ENCODE peak calls at places on chromosomes 13 and 19, in six cellular contexts. M is adrenal gland, P is IMR-90, D is tibial nerve, S is stomach, V is body of pancreas. R is an unnamed sample.
A peak's percentile ranks its signal among the peaks of the same experiment; 100 is the strongest.

GRCh38 chr13:96397807-96398206 is 307.9 kb downstream of the HS6ST3 start:
- DNase-seq in P (no peak), V (no peak), D (no peak), M (no peak), S (no peak), R (no peak)

GRCh38 chr13:73173160-73173905 is 114.5 kb downstream of the KLF5 start:
- DNase-seq in S (no peak), P (no peak), D (no peak), M (no peak), V (no peak), R (no peak)

GRCh38 chr13:52003551-52003950 is 7.7 kb downstream of the ATP7B start:
- DNase-seq in S (no peak), D (no peak), V (peak; percentile 16), P (no peak), M (no peak), R (no peak)

GRCh38 chr19:42352216-42352892 is 26.9 kb downstream of the MEGF8 start:
- DNase-seq in S (no peak), M (no peak), D (no peak), V (no peak), P (peak; percentile 8), R (no peak)

GRCh38 chr13:90070362-90070761 is 1277.1 kb upstream of the MIR17HG start:
- DNase-seq in D (no peak), V (no peak), M (no peak), S (no peak), P (no peak), R (no peak)

GRCh38 chr19:998064-998463 is 2.2 kb upstream of the GRIN3B start:
- DNase-seq in V (no peak), S (no peak), D (no peak), M (no peak), P (no peak), R (no peak)

GRCh38 chr13:27921421-27921960 is 1.7 kb downstream of the PDX1 start:
- DNase-seq in V (no peak), S (no peak), D (no peak), M (no peak), P (no peak), R (no peak)

GRCh38 chr13:51007216-51007615 is 97.6 kb downstream of the RNASEH2B start:
- DNase-seq in P (no peak), M (no peak), V (no peak), S (no peak), D (no peak), R (no peak)

GRCh38 chr19:49851456-49852259 is 699 bp downstream of the PTOV1 start:
- DNase-seq in S (no peak), P (no peak), M (peak; percentile 56), D (no peak), V (peak; percentile 59), R (no peak)

GRCh38 chr19:16117594-16118033 is 5.9 kb downstream of the RAB8A start:
- DNase-seq in V (no peak), P (no peak), D (no peak), S (no peak), M (no peak), R (no peak)

GRCh38 chr13:43816401-43816889 is 29.7 kb upstream of the ENOX1 start:
- DNase-seq in M (no peak), S (no peak), D (no peak), V (no peak), P (no peak), R (no peak)

GRCh38 chr13:60134376-60134775 is 29.4 kb downstream of the DIAPH3 start:
- DNase-seq in S (no peak), D (no peak), P (no peak), M (no peak), V (no peak), R (no peak)

GRCh38 chr13:85693889-85694511 is 105.2 kb downstream of the SLITRK6 start:
- DNase-seq in M (no peak), P (peak; percentile 44), V (no peak), D (no peak), S (no peak), R (peak; percentile 3)

GRCh38 chr19:40740747-40741146 is 9.5 kb downstream of the ACTMAP start:
- DNase-seq in P (no peak), D (peak; percentile 81), S (no peak), M (no peak), V (no peak), R (no peak)

DNA sequence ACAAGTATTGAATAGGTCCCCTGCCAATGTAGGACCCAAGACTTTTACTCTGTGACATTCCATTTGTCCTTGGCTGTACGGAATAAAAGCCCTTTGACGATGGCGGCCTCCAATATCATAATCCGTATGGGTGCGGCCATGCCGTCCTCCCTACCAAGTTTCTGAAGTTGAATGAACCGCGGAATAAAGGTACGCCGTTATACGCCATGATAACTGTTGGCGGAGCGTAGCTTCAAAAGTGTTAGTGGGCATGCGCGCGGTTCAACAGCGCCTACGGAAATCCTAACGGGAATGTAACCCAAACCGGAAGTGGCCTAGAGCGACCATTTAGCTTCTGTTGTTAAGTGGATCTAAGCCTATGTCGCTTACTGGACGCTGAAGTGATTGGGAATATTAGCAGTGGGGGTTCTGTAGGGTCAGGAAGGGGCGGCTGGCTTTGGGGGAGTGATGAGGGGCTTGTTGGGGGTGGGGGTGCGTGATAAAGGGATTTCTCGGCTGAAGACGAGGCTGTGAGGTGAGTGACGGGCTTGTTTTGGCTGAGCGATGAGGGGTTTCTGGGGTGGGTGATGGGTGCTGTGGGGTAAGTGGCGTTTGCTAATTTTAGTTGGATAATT is at the start of gene ZNF175:
- DNase-seq in S (peak; percentile 94), M (peak; percentile 96), P (peak; percentile 96), D (peak; percentile 94), V (peak; percentile 97), R (peak; percentile 27)
- TF ChIP-seq POLR2A in S (no peak), M (no peak), P (peak; percentile 75), D (no peak), V (no peak), R (no peak)

DNA sequence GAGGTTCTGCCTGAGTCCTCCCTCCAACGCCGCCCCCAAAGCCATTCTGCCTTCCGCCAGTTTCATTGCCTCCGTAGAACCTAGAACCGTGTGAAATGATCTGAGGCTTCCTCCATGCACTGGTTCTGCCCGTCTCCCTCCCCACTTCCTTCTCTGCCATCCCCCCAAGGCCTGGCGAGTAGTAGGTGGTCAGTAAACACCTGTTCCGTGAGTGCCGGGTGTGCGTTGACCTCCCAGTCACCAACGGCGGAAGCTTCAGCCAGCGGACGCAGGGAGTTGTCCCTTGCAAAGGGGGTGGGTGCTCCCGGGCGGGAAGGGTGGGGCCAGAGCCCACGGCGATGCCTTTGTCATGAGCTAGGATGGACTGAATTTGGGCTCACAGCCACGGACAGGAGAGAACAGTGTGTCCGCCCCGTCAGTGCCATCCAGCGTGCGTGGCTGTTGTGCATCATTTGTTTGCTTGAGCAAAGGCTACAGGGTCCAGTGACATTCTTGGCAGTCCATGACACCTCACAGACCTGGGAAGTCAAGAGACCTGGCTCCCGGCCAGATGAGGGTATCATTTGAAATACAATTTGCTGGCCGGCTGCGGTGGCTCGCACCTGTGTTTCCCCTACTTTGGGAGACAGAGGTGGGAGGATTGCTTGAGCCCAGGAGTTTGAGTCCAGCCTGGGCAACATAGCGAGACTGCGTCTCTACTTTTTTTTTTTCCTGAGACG is 43.1 kb downstream of the NFIC start:
- DNase-seq in M (peak; percentile 90), P (no peak), D (peak; percentile 61), S (peak; percentile 47), V (peak; percentile 69), R (no peak)
- TF ChIP-seq POLR2A in M (no peak), P (no peak), D (no peak), S (no peak), V (no peak), R (no peak)

GRCh38 chr19:35273686-35274259 is 5.0 kb downstream of the USF2 start:
- DNase-seq in P (no peak), S (no peak), D (no peak), M (no peak), V (no peak), R (no peak)

GRCh38 chr19:35272122-35272715 is 3.5 kb downstream of the USF2 start:
- DNase-seq in M (peak; percentile 37), V (no peak), S (no peak), D (no peak), P (no peak), R (no peak)

GRCh38 chr19:35272954-35273649 is 4.3 kb downstream of the USF2 start:
- DNase-seq in M (no peak), V (no peak), S (no peak), P (no peak), D (peak; percentile 33), R (no peak)

GRCh38 chr19:35276706-35277281 is 5.5 kb upstream of the HAMP start:
- DNase-seq in V (no peak), P (no peak), S (no peak), D (no peak), M (no peak), R (no peak)

GRCh38 chr19:35274323-35274722 is 5.6 kb downstream of the USF2 start:
- DNase-seq in M (no peak), V (no peak), S (no peak), P (no peak), D (no peak), R (no peak)
- TF ChIP-seq POLR2A in M (no peak), V (no peak), S (no peak), P (no peak), D (no peak), R (no peak)

DNA sequence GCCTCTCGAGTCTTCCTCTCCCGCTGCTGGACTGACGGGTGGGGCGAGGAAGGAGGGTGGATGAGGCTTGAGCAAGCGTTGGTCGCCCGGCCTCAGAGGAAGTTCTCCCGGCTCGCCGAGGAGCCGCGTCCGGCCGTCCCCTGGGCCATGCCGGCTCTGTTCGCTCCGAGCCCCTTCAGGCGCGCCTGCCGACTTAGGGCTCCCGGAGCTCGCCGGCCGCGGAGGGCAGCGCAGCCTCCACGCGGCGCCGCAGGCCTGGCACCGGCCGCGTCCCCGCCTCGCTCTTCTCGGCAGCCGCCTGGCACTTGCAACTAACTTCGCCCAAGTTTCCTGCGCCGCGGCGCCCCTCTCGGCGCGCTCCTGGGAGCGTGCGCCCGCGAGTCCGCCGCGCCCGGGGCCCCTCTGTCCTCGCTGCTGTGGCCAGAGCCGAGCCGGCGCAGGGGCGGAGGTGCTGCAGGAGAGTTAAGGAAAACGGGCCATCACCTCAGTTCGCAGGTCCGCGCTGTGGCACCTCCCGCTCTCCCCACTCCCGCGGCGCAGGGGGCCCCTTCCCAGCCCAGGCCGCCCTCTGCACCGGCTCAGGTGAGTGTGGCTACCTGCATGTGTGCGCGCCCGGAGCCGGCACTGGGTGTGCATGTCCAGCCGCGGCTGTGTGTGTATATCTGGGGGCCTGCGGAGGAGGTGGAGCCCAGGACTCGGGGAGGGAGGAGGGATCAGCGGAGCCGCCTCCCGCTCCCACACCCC is 639 bp upstream of the SOX21 start:
- DNase-seq in D (no peak), M (peak; percentile 12), V (peak; percentile 31), S (peak; percentile 78), P (peak; percentile 46), R (no peak)
- TF ChIP-seq POLR2A in D (no peak), M (no peak), V (no peak), S (no peak), P (no peak), R (no peak)

DNA sequence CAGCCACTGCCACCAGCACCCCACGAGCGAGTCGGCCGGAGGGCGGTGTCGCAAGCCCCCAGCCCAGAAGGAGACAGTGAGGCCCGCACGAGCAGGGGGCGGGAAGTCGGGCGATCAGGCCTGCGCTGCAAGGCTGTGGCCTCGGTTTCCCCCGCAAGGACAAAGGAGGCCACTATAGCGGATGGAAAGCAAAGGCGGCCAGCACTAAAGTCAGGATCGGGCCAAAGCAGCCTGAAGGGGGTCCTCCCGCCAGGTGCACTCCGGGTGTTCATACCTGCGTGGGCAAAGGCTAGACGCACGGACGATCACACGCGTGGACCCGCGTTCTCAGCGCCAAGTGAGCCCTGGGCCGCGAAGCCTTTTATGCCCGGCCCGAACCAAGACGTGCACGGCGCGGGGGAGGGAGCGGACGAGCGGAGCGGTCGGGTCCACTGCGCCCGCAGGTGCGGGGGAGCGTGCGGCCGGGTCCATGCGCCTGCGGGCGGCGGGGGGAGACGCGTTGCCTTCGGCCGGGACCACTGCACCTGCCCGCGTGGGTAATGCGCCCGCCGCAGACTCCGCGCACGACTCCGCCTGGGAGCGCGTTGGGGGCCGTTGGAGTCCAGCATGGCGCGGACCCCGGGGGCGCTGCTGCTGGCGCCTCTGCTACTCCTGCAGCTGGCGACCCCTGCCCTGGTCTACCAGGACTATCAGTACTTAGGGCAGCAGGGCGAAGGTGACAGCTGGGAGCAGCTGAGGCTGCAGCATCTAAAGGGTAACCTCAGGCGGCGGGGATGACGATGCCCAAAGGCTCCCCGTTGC is at the start of the genes PRDX2 and THSD8:
- DNase-seq in M (peak; percentile 87), D (peak; percentile 47), P (peak; percentile 65), V (peak; percentile 87), S (peak; percentile 87), R (no peak)
- TF ChIP-seq POLR2A in M (peak; percentile 95), D (peak; percentile 53), P (peak; percentile 92), V (peak; percentile 96), S (peak; percentile 36), R (peak; percentile 47)

R was measured in H54.